ENCODE peak calls at places on chromosome 22, in four cellular contexts. J, Y, V and M are unnamed samples.

GRCh38 chr22:26466196-26466595 is 17.4 kb downstream of the HPS4 start:
- DNase-seq in J (no peak), V (no peak), Y (no peak), M (no peak)

GRCh38 chr22:29641052-29641780 is 37.8 kb downstream of the NF2 start:
- DNase-seq in V (no peak), Y (no peak), J (no peak), M (no peak)

GRCh38 chr22:50581950-50582561 is 593 bp downstream of the CHKB start:
- DNase-seq in J (no peak), V (no peak), Y (no peak), M (no peak)

GRCh38 chr22:38350444-38351359 is 33.5 kb upstream of the CSNK1E start:
- DNase-seq in Y (no peak), J (no peak), V (no peak), M (no peak)

GRCh38 chr22:43434601-43435311 is 22.9 kb downstream of the MPPED1 start:
- DNase-seq in V (no peak), Y (no peak), J (no peak), M (no peak)

GRCh38 chr22:19605508-19606331 is 81.5 kb upstream of the CLDN5 start:
- DNase-seq in V (no peak), J (peak), Y (no peak), M (no peak)

GRCh38 chr22:35589071-35589735 is 27.9 kb downstream of the MB start:
- DNase-seq in V (no peak), Y (no peak), J (no peak), M (no peak)

GRCh38 chr22:30392661-30393321 is 4.0 kb upstream of the SEC14L2 start:
- DNase-seq in Y (no peak), J (no peak), V (no peak), M (no peak)

GRCh38 chr22:35684270-35684700 is 33.4 kb upstream of the APOL5 start:
- DNase-seq in Y (peak), J (peak), V (no peak), M (no peak)

GRCh38 chr22:50691521-50691920 is 18.9 kb downstream of the SHANK3 start:
- DNase-seq in J (no peak), Y (peak), V (peak), M (no peak)

GRCh38 chr22:36587289-36588154 is 58.6 kb upstream of the EIF3D start:
- DNase-seq in J (no peak), V (no peak), Y (no peak), M (no peak)

DNA sequence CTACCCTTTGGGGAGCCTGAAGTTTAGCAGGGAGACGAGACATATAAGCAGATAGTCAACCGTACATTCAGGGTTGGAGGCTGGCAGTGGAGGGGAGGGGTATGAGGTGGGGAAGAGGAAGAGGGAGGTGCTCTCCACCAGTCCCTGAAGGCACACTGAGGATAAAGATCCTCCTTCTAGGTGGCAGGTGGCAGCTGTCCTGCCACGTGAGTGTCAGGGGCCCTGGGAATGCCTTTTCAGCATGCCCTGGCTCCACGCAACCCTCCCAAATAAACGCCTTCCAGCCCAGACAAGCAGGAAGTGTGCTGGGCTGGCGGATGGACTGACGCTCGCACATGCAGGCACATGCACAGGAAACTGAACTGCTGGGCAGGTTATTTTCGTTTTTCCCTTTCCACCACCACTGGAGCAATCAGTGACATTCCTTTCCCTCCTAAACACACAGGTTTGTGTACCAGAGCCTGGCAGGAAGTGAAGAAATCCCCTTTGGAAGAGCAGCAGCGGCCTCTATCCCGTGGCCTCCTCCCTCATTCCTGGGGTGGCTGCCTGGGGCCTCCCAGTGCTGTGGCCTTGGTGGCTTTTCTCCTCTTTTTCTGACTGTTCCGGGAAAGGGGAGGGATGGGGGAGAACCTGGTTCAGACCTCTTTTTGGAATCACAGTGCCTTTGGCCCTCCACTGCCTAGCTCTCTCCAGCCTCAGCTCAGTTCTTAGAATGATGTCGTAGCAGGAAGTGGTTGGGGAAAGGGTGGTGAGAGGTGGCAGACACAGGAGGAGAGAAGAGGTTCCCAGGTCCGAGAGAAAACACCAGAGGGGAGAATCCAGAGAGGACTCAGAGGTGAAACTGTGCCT is 157.0 kb upstream of the TIMP3 start:
- DNase-seq in Y (peak), J (no peak), V (no peak), M (no peak)
- TF ChIP-seq FOXM1 in Y (no peak), J (no peak), V (no peak), M (no peak)

GRCh38 chr22:41619979-41620645 is 731 bp downstream of the DESI1 start:
- DNase-seq in V (no peak), Y (peak), J (peak), M (peak)

GRCh38 chr22:41625577-41625976 is 4.5 kb downstream of the XRCC6 start:
- DNase-seq in J (no peak), V (no peak), Y (peak), M (no peak)

GRCh38 chr22:41621911-41622179 is 750 bp downstream of the XRCC6 start:
- DNase-seq in V (no peak), J (no peak), Y (no peak), M (no peak)

GRCh38 chr22:41621099-41621910 is at the start of gene XRCC6:
- DNase-seq in Y (peak), V (peak), J (peak), M (peak)

GRCh38 chr22:41620646-41621098 is at the start of gene DESI1:
- DNase-seq in J (no peak), V (no peak), Y (peak), M (no peak)
- TF ChIP-seq RAD21 in J (no peak), V (no peak), Y (no peak), M (no peak)

GRCh38 chr22:39664485-39665200 is 94.1 kb downstream of the CACNA1I start:
- DNase-seq in Y (no peak), V (no peak), J (peak), M (peak)
- TF ChIP-seq FOXM1 in Y (no peak), V (no peak), J (no peak), M (no peak)

GRCh38 chr22:20783844-20784723 is 10.2 kb downstream of the SERPIND1 start:
- DNase-seq in Y (peak), J (peak), V (peak), M (peak)
- TF ChIP-seq RAD21 in Y (peak), J (no peak), V (peak), M (peak)

GRCh38 chr22:45129703-45130524 is 33.8 kb upstream of the NUP50 start:
- DNase-seq in J (no peak), Y (no peak), V (no peak), M (no peak)
- TF ChIP-seq FOXM1 in J (no peak), Y (no peak), V (no peak), M (no peak)

DNA sequence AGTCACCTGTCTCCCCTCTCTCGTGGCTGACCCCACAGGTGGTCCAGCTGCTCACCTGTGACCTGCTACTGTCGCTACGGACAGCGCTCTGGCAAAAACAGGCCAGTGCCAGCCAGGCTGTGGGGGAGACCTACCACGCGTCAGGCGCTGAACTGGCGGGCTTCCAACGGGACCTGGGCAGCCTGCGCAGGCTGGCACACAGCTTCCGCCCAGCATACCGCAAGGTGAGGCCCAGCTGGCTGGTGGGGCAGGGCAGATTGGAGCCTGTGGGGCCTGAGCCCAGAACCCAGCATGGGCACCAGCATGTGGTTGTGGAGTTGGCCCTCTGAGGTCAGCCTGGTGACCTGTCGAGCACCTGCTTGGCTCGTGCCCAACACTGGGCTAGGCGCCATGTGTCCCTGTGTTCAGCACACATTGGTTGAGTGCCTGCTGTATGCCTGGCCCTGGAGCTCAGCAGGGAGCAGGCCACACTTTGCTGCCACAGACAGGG is 11.9 kb downstream of the SHISA8 start:
- DNase-seq in Y (no peak), V (no peak), J (no peak), M (no peak)
- TF ChIP-seq RAD21 in Y (no peak), V (no peak), J (no peak), M (no peak)